ENCODE peak calls at places on chromosomes 1 and 21, in seven cellular contexts. B, R, K, Z, A, G and C are unnamed samples.

GRCh38 chr1:30088594-30089556 is 634.5 kb downstream of the MATN1 start:
- DNase-seq in B (no peak), R (no peak), K (no peak), Z (peak), A (no peak), G (peak), C (no peak)

GRCh38 chr1:2517966-2518365 is 8.4 kb downstream of the PANK4 start:
- DNase-seq in B (no peak), R (no peak), K (no peak), Z (no peak), A (no peak), G (no peak), C (no peak)

GRCh38 chr1:183636334-183636682 is 725 bp upstream of the ARPC5 start:
- DNase-seq in B (no peak), R (no peak), K (no peak), Z (no peak), A (no peak), G (no peak), C (no peak)

GRCh38 chr1:170857955-170858354 is 77.4 kb upstream of the MROH9 start:
- DNase-seq in B (no peak), R (no peak), K (no peak), Z (peak), A (no peak), G (no peak), C (no peak)

GRCh38 chr21:28537371-28538079 is 455.2 kb downstream of the LTN1 start:
- DNase-seq in B (no peak), R (no peak), K (no peak), Z (no peak), A (no peak), G (no peak), C (no peak)

GRCh38 chr1:27297903-27298302 is 24.1 kb upstream of the TMEM222 start:
- DNase-seq in B (no peak), R (no peak), K (no peak), Z (no peak), A (no peak), G (no peak), C (no peak)

GRCh38 chr1:7341145-7341900 is 429.8 kb upstream of the VAMP3 start:
- DNase-seq in B (no peak), R (no peak), K (no peak), Z (peak), A (no peak), G (no peak), C (no peak)

GRCh38 chr1:201184734-201185453 is 5.7 kb upstream of the IGFN1 start:
- DNase-seq in B (no peak), R (no peak), K (peak), Z (no peak), A (peak), G (peak), C (no peak)

GRCh38 chr21:31606081-31606874 is 53.2 kb upstream of the SOD1 start:
- DNase-seq in B (no peak), R (no peak), K (no peak), Z (no peak), A (no peak), G (peak), C (no peak)

GRCh38 chr1:216640100-216640499 is 83.1 kb downstream of the ESRRG start:
- DNase-seq in B (no peak), R (no peak), K (no peak), Z (no peak), A (no peak), G (no peak), C (no peak)

GRCh38 chr1:167095368-167095767 is 1.5 kb downstream of the STYXL2 start:
- DNase-seq in B (no peak), R (no peak), K (no peak), Z (no peak), A (no peak), G (peak), C (no peak)

GRCh38 chr1:155199792-155200191 is 7.9 kb downstream of the THBS3 start:
- DNase-seq in B (no peak), R (no peak), K (no peak), Z (no peak), A (no peak), G (no peak), C (no peak)

GRCh38 chr1:192852548-192852947 is 43.7 kb downstream of the RGS2 start:
- DNase-seq in B (no peak), R (no peak), K (no peak), Z (no peak), A (no peak), G (no peak), C (no peak)

GRCh38 chr1:94325379-94326302 is 88.3 kb upstream of the ARHGAP29 start:
- DNase-seq in B (no peak), R (no peak), K (no peak), Z (peak), A (no peak), G (peak), C (no peak)

GRCh38 chr1:224558904-224559303 is 57.2 kb upstream of the CNIH3 start:
- DNase-seq in B (no peak), R (no peak), K (no peak), Z (no peak), A (no peak), G (no peak), C (no peak)

GRCh38 chr1:96721382-96722160 is at the start of gene PTBP2:
- DNase-seq in B (peak), R (peak), K (peak), Z (peak), A (peak), G (peak), C (no peak)

GRCh38 chr1:188062456-188062855 is 1233.7 kb downstream of the PLA2G4A start:
- DNase-seq in B (no peak), R (no peak), K (no peak), Z (no peak), A (no peak), G (no peak), C (no peak)

GRCh38 chr1:158002630-158003408 is 9.4 kb downstream of the KIRREL1 start:
- DNase-seq in B (no peak), R (no peak), K (no peak), Z (no peak), A (no peak), G (peak), C (no peak)

GRCh38 chr1:89832481-89833127 is 11.8 kb downstream of the LRRC8D start:
- DNase-seq in B (no peak), R (no peak), K (no peak), Z (no peak), A (no peak), G (peak), C (no peak)

GRCh38 chr1:53176452-53177344 is 19.9 kb upstream of the CPT2 start:
- DNase-seq in B (no peak), R (no peak), K (no peak), Z (peak), A (no peak), G (no peak), C (no peak)

GRCh38 chr1:54429838-54430237 is 23.6 kb upstream of the SSBP3 start:
- DNase-seq in B (no peak), R (no peak), K (no peak), Z (no peak), A (no peak), G (no peak), C (no peak)

GRCh38 chr21:27681038-27681437 is 714.1 kb upstream of the ADAMTS5 start:
- DNase-seq in B (no peak), R (no peak), K (no peak), Z (no peak), A (no peak), G (no peak), C (no peak)

GRCh38 chr1:220028496-220028895 is 17.8 kb downstream of the EPRS1 start:
- DNase-seq in B (no peak), R (no peak), K (no peak), Z (peak), A (no peak), G (no peak), C (no peak)